ENCODE peak calls at places on chromosome 3, in five cellular contexts. N is AG04449, R is uterus, B is skeletal muscle cell, V is AG04450. H is an unnamed sample.

GRCh38 chr3:46214751-46215352 is 6.7 kb upstream of the CCR1 start:
- DNase-seq in N (no peak), R (no peak), B (no peak), V (no peak), H (no peak)

GRCh38 chr3:101181801-101182200 is 138.6 kb downstream of the IMPG2 start:
- DNase-seq in N (no peak), R (no peak), B (no peak), V (no peak), H (no peak)

GRCh38 chr3:146035366-146035765 is 125.6 kb downstream of the PLOD2 start:
- DNase-seq in N (no peak), R (no peak), B (no peak), V (no peak), H (peak)

GRCh38 chr3:45741742-45742141 is 52.5 kb downstream of the SACM1L start:
- DNase-seq in N (no peak), R (no peak), B (no peak), V (no peak), H (no peak)

GRCh38 chr3:87727783-87728182 is 331.0 kb downstream of the CGGBP1 start:
- DNase-seq in N (no peak), R (no peak), B (no peak), V (no peak), H (no peak)

GRCh38 chr3:64023187-64023860 is at the start of gene PSMD6:
- DNase-seq in N (no peak), R (peak), B (peak), V (peak), H (peak)

GRCh38 chr3:53045107-53045783 is 628 bp downstream of the SFMBT1 start:
- DNase-seq in N (no peak), R (peak), B (no peak), V (no peak), H (no peak)

GRCh38 chr3:129184396-129184656 is 630 bp upstream of the CNBP start:
- DNase-seq in N (no peak), R (no peak), B (no peak), V (no peak), H (no peak)

GRCh38 chr3:181623924-181624694 is 87.6 kb upstream of the SOX2 start:
- DNase-seq in N (no peak), R (no peak), B (no peak), V (no peak), H (peak)

GRCh38 chr3:195834675-195835583 is 23.2 kb upstream of the MUC4 start:
- DNase-seq in N (no peak), R (no peak), B (no peak), V (no peak), H (no peak)

GRCh38 chr3:179308006-179308405 is 14.8 kb upstream of the ZNF639 start:
- DNase-seq in N (no peak), R (no peak), B (no peak), V (no peak), H (no peak)

GRCh38 chr3:69299344-69299743 is 86.5 kb downstream of the FRMD4B start:
- DNase-seq in N (no peak), R (no peak), B (no peak), V (no peak), H (no peak)

GRCh38 chr3:42257007-42257406 is 9.0 kb downstream of the CCK start:
- DNase-seq in N (no peak), R (no peak), B (no peak), V (no peak), H (no peak)

GRCh38 chr3:153096611-153097200 is 65.3 kb upstream of the RAP2B start:
- DNase-seq in N (no peak), R (no peak), B (no peak), V (no peak), H (no peak)

GRCh38 chr3:11810276-11810675 is 36.4 kb downstream of the TAMM41 start:
- DNase-seq in N (peak), R (no peak), B (no peak), V (peak), H (no peak)

GRCh38 chr3:150022406-150023238 is 51.9 kb upstream of the PFN2 start:
- DNase-seq in N (no peak), R (no peak), B (no peak), V (no peak), H (peak)

GRCh38 chr3:148711981-148712666 is 14.4 kb downstream of the AGTR1 start:
- DNase-seq in N (no peak), R (no peak), B (no peak), V (no peak), H (no peak)

GRCh38 chr3:62823461-62824050 is 51.7 kb downstream of the CADPS start:
- DNase-seq in N (no peak), R (no peak), B (no peak), V (no peak), H (no peak)

GRCh38 chr3:135311699-135312098 is 516.6 kb downstream of the EPHB1 start:
- DNase-seq in N (no peak), R (no peak), B (no peak), V (no peak), H (no peak)

GRCh38 chr3:141262306-141262705 is 30.7 kb downstream of the PXYLP1 start:
- DNase-seq in N (peak), R (no peak), B (no peak), V (peak), H (no peak)

GRCh38 chr3:18428036-18428435 is 2.9 kb upstream of the SATB1 start:
- DNase-seq in N (no peak), R (no peak), B (no peak), V (no peak), H (no peak)

GRCh38 chr3:98109789-98110188 is 20.7 kb upstream of the OR5H1 start:
- DNase-seq in N (no peak), R (no peak), B (no peak), V (no peak), H (no peak)

GRCh38 chr3:99330924-99331532 is 307.4 kb upstream of the COL8A1 start:
- DNase-seq in N (no peak), R (no peak), B (no peak), V (no peak), H (no peak)

GRCh38 chr3:192905980-192906678 is 11.5 kb downstream of the MB21D2 start:
- DNase-seq in N (no peak), R (no peak), B (no peak), V (no peak), H (no peak)

GRCh38 chr3:99475229-99475628 is 163.2 kb upstream of the COL8A1 start:
- DNase-seq in N (no peak), R (no peak), B (no peak), V (no peak), H (no peak)

GRCh38 chr3:74624301-74624700 is 9.8 kb upstream of the CNTN3 start:
- DNase-seq in N (no peak), R (no peak), B (peak), V (peak), H (no peak)

GRCh38 chr3:124851136-124851535 is 36.0 kb downstream of the ITGB5 start:
- DNase-seq in N (no peak), R (no peak), B (no peak), V (no peak), H (no peak)

GRCh38 chr3:190830031-190830430 is 32.5 kb downstream of the GMNC start:
- DNase-seq in N (no peak), R (no peak), B (no peak), V (no peak), H (no peak)

GRCh38 chr3:10983219-10983916 is 9.2 kb upstream of the SLC6A1 start:
- DNase-seq in N (no peak), R (no peak), B (no peak), V (no peak), H (peak)

GRCh38 chr3:33908209-33908851 is 109.9 kb downstream of the PDCD6IP start:
- DNase-seq in N (no peak), R (no peak), B (no peak), V (no peak), H (no peak)

GRCh38 chr3:141331370-141332318 is 36.7 kb upstream of the ZBTB38 start:
- DNase-seq in N (peak), R (peak), B (peak), V (peak), H (peak)

GRCh38 chr3:109656225-109656624 is 318.9 kb upstream of the DPPA4 start:
- DNase-seq in N (no peak), R (no peak), B (no peak), V (no peak), H (no peak)

GRCh38 chr3:175088981-175089380 is 229.8 kb downstream of the NAALADL2 start:
- DNase-seq in N (no peak), R (no peak), B (no peak), V (no peak), H (no peak)

GRCh38 chr3:197520311-197521276 is 35.2 kb downstream of the BDH1 start:
- DNase-seq in N (no peak), R (no peak), B (peak), V (no peak), H (no peak)

GRCh38 chr3:10248984-10249748 is 907 bp downstream of the TATDN2 start:
- DNase-seq in N (no peak), R (peak), B (no peak), V (no peak), H (no peak)

GRCh38 chr3:177145402-177145801 is 51.9 kb downstream of the TBL1XR1 start:
- DNase-seq in N (no peak), R (no peak), B (no peak), V (no peak), H (no peak)

GRCh38 chr3:14295777-14296176 is 106.6 kb upstream of the SLC6A6 start:
- DNase-seq in N (no peak), R (no peak), B (no peak), V (no peak), H (no peak)

GRCh38 chr3:14296352-14296751 is 106.1 kb upstream of the SLC6A6 start:
- DNase-seq in N (no peak), R (no peak), B (no peak), V (no peak), H (no peak)

GRCh38 chr3:14297305-14297704 is 105.1 kb upstream of the SLC6A6 start:
- DNase-seq in N (no peak), R (no peak), B (no peak), V (no peak), H (no peak)

GRCh38 chr3:14297784-14298236 is 104.6 kb upstream of the SLC6A6 start:
- DNase-seq in N (no peak), R (peak), B (no peak), V (no peak), H (no peak)

GRCh38 chr3:14295037-14295436 is 107.4 kb upstream of the SLC6A6 start:
- DNase-seq in N (no peak), R (no peak), B (no peak), V (no peak), H (no peak)
- H3K4me3 ChIP-seq in N (no peak), R (no peak), B (no peak), V (no peak), H (no peak)

DNA sequence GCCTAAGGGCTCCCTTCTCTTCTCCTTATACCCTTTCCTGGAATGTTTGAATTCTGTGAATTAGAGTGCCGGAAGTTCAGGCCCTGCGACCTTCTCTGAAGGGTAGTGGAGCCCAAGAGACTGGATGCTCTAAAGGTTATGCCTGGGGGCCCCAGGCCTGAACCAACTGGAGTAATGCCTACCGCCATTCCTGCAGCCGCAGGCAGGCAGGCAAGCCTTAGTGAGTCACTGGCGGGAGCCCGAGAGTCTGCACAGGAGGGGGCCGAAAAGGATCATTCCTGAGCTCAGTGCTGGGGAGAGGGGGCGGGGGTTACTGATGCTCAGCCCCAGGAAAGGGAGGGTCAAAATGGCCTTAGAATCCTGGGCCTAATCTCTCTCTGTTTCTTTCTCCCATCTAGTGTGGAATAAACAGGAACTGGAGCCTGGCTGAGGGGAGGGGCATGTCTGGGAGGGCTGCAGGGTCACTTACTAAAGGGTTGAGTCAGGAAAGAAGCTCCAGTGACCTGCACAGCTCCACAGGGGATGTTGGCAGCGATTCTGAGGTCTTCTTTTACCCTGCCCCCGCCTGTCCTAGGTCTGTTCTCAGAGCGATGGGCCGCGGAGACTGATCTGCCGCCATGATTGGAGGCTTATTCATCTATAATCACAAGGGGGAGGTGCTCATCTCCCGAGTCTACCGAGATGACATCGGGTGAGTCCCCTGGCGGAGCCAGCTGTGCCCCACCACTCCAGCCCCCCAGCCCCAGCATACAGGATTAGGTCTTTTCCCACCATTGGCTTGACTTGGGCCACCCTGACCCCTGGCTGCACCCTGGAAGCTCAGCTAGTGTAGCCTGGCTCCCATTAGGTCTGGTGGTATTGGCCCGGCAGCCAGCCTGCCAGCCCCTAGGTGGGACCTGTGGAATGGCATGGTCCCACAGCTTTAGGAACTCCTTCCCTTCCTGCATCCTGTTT is 2.0 kb downstream of the AP2M1 start:
- DNase-seq in N (peak), R (peak), B (peak), V (peak), H (peak)
- H3K4me3 ChIP-seq in N (peak), R (peak), B (peak), V (peak), H (peak)

DNA sequence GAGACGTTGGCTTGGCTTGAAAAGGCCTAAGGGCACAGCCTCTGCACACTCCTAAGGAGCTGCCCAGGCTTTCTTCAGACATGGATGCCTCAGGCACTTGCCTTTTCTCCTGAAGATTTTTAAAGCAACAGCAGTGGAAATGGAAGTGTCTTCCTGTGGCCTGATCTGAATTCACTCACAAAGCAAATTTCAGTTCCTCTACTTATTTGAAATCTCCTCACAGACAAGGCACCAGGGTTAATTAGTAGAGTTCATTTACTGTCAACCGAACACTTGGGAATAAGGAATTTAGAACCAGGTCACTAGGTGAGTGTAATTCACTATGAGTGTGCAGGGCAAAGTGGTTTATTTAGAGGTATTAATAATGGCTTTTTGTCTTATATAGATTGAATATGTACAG is 27.2 kb upstream of the DAZL start:
- DNase-seq in N (no peak), R (no peak), B (no peak), V (no peak), H (no peak)
- H3K4me3 ChIP-seq in N (no peak), R (no peak), B (no peak), V (no peak), H (no peak)

DNA sequence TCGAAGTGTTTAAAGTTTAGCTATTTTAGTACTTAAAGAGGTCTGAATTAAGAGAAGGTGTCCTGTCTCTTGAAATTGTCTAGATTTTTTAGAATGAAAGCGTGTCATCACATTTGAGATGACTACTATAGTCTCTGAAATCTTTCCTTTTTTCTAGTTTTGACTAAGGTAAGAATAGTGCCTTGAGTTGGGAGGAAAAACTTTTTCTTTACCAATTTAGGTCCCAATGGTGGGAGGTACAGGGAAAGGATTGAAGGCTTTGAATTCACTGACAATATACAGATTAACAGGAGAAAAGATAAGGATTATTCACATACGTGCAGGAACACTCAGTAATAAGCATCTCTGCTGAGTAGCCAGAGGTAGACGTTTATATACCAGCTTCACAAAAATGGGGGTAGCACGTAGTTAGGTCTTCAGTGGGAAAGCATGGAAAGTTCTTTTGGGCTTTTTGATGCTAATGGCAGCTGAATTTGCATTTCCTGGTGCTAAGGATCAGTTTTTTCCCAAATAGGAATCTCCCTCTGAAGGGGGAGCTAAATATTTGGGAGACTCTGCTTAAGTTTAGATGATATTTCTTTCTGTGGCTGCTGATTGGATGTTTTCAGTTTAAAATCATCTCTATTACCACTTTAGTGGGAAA is 88.1 kb downstream of the VPS8 start:
- DNase-seq in N (no peak), R (no peak), B (no peak), V (no peak), H (no peak)
- H3K4me3 ChIP-seq in N (no peak), R (no peak), B (no peak), V (no peak), H (no peak)